ENCODE peak calls at places on chromosomes 4 and X, in seven cellular contexts. D, U, X, B, F, P and A are unnamed samples.

GRCh38 chr4:20327808-20328207 is 76.1 kb downstream of the SLIT2 start:
- DNase-seq in D (no peak), U (no peak), X (no peak), B (no peak), F (no peak), P (peak; percentile 43), A (no peak)

GRCh38 chr4:40055873-40056721 is 553 bp upstream of the N4BP2 start:
- DNase-seq in D (peak; percentile 69), U (peak; percentile 91), X (peak; percentile 94), B (peak; percentile 93), F (peak; percentile 35), P (peak; percentile 90), A (peak; percentile 59)

GRCh38 chr4:54568184-54568583 is 89.6 kb upstream of the KIT start:
- DNase-seq in D (no peak), U (peak; percentile 50), X (no peak), B (peak; percentile 43), F (no peak), P (peak; percentile 95), A (no peak)

GRCh38 chr4:27089186-27089585 is 228.5 kb downstream of the STIM2 start:
- DNase-seq in D (no peak), U (no peak), X (no peak), B (no peak), F (no peak), P (no peak), A (no peak)

GRCh38 chr4:90028460-90028859 is 98.7 kb upstream of the CCSER1 start:
- DNase-seq in D (no peak), U (no peak), X (no peak), B (no peak), F (no peak), P (no peak), A (no peak)

GRCh38 chr4:159179310-159179958 is 76.6 kb downstream of the RAPGEF2 start:
- DNase-seq in D (no peak), U (no peak), X (no peak), B (no peak), F (no peak), P (no peak), A (no peak)

GRCh38 chrX:125998432-125998831 is 167.7 kb downstream of the DCAF12L2 start:
- DNase-seq in D (peak; percentile 2), U (no peak), X (no peak), B (no peak), F (no peak), P (peak; percentile 2), A (no peak)

GRCh38 chrX:39896951-39897740 is 200.6 kb downstream of the BCOR start:
- DNase-seq in D (peak; percentile 38), U (peak; percentile 71), X (no peak), B (peak; percentile 67), F (no peak), P (peak; percentile 24), A (peak; percentile 25)

GRCh38 chr4:143185253-143186107 is 763 bp downstream of the USP38 start:
- DNase-seq in D (peak; percentile 23), U (peak; percentile 6), X (peak; percentile 84), B (peak; percentile 18), F (no peak), P (peak; percentile 37), A (peak; percentile 16)

GRCh38 chrX:152941328-152942111 is 43.7 kb downstream of the ZNF185 start:
- DNase-seq in D (peak; percentile 94), U (peak; percentile 95), X (peak; percentile 97), B (peak; percentile 91), F (peak; percentile 76), P (peak; percentile 88), A (peak; percentile 92)
- TF ChIP-seq CTCF in D (peak; percentile 77), U (peak; percentile 68), X (peak; percentile 82), B (peak; percentile 48), F (peak; percentile 24), P (peak; percentile 48), A (peak; percentile 83)

GRCh38 chrX:63012574-63012973 is 338.6 kb downstream of the SPIN4 start:
- DNase-seq in D (peak; percentile 1), U (no peak), X (no peak), B (no peak), F (no peak), P (peak; percentile 0), A (no peak)
- TF ChIP-seq CTCF in D (no peak), U (no peak), X (no peak), B (no peak), F (no peak), P (no peak), A (no peak)

GRCh38 chrX:8721536-8721935 is 10.4 kb downstream of the ANOS1 start:
- DNase-seq in D (no peak), U (no peak), X (no peak), B (no peak), F (no peak), P (no peak), A (no peak)

GRCh38 chrX:8728932-8729331 is 3.0 kb downstream of the ANOS1 start:
- DNase-seq in D (no peak), U (no peak), X (no peak), B (no peak), F (no peak), P (no peak), A (no peak)

GRCh38 chrX:8726031-8726652 is 5.8 kb downstream of the ANOS1 start:
- DNase-seq in D (no peak), U (no peak), X (no peak), B (peak; percentile 11), F (no peak), P (peak; percentile 28), A (no peak)

GRCh38 chrX:8724176-8724757 is 7.7 kb downstream of the ANOS1 start:
- DNase-seq in D (peak; percentile 40), U (peak; percentile 22), X (no peak), B (no peak), F (no peak), P (no peak), A (no peak)
- TF ChIP-seq CTCF in D (no peak), U (no peak), X (peak; percentile 5), B (no peak), F (no peak), P (no peak), A (no peak)

GRCh38 chrX:102654696-102655095 is 3.4 kb downstream of the GPRASP1 start:
- DNase-seq in D (no peak), U (no peak), X (no peak), B (no peak), F (no peak), P (no peak), A (no peak)

GRCh38 chrX:102658551-102658950 is 7.3 kb downstream of the GPRASP1 start:
- DNase-seq in D (no peak), U (peak; percentile 29), X (no peak), B (peak; percentile 8), F (no peak), P (peak; percentile 25), A (no peak)

DNA sequence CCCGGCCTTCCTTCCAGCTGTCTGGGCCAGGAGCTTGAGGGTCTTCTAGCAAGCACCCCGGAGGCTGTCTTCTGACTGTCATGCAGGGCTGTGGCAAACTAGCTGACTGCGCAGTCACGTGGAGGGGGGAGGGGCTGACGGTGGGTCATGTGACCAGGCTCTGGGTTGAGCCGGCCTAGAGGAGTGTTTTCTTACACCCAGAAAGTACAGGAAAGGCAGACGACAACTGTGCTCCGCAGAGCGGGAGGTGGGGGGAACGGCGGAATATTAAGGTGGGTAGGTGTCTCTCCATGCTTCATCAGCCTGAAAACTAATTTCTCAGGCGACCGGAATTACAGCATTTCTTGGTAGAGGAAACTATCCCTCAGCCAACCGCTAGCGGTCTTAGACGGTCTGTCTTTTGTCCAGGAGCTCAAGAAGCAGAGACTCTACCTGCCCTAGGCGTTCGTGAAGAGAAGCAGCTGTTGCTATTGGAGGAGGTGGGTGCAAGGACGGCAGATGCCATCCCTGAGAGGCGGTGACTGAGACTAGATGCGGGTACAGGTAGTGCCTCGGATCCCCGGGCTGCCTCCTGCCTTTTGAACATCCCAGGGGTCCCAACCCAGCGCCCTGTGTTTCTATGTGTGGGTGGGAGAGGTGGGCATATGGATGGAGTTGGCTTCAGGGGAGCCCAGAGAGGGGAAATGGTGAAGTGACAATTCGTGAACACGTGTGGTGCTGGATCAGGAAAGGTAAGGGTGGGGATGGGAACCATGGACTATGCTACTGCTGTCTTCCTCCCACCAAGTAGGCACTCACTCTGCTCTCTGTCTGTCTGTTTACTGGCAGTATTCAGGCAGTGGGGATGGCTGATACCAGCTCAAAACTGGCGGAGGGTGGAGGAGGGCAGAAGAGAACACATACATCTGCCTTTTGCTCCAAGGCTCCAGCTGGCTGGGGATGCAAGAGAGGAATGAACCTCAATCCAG is 8.8 kb downstream of the GPRASP1 start:
- DNase-seq in D (peak; percentile 71), U (peak; percentile 74), X (peak; percentile 84), B (peak; percentile 77), F (peak; percentile 10), P (peak; percentile 69), A (peak; percentile 74)
- TF ChIP-seq CTCF in D (no peak), U (peak; percentile 25), X (peak; percentile 8), B (peak; percentile 27), F (no peak), P (no peak), A (no peak)

DNA sequence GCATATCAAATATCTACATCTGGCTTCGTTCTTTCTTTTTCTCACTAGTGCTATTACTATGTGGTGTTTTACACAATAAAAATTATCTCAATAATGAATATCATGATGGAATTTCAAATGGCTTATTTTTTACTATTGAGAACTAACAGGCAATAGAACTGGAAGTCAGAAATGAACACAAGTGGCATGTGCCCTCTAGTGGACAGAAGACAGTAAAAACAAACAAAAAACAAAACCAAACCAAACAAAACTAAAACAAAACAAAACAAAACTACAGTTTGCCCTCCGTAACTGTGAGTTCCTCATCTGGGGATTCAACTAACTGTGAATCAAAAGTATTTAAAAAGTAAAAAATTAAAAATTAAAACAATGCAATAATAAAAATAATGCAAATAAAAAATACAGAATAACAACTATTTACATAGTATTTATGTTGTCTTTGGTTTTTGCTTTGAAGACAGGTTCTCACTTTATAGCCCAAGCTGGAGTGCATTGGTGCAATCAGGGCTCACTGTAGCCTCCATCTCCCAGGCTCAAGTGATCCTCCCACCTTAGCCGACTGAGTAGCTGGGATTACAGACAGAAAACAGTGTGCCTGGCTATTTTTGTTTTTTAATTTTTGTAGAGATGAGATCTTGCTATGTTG is 195.6 kb upstream of the TACR3 start:
- DNase-seq in D (peak; percentile 13), U (peak; percentile 15), X (no peak), B (peak; percentile 17), F (no peak), P (peak; percentile 53), A (no peak)
- TF ChIP-seq CTCF in D (peak; percentile 54), U (peak; percentile 64), X (peak; percentile 60), B (peak; percentile 41), F (no peak), P (peak; percentile 67), A (no peak)